ENCODE peak calls at places on chromosome 9, in four cellular contexts. P is aorta; G is effector memory CD4-positive, alpha-beta T cell; O is left lung. B is an unnamed sample.

GRCh38 chr9:98357921-98358535 is 102.6 kb upstream of the TBC1D2 start:
- DNase-seq in P (no peak), G (no peak), O (no peak), B (no peak)

GRCh38 chr9:137162505-137163100 is 7.2 kb downstream of the LRRC26 start:
- DNase-seq in P (no peak), G (no peak), O (no peak), B (no peak)

GRCh38 chr9:130034570-130034969 is 8.4 kb downstream of the FNBP1 start:
- DNase-seq in P (no peak), G (no peak), O (no peak), B (no peak)

GRCh38 chr9:136853596-136854112 is 1.5 kb downstream of the MAMDC4 start:
- DNase-seq in P (no peak), G (no peak), O (no peak), B (peak)

GRCh38 chr9:88745281-88746001 is 210.5 kb downstream of the NXNL2 start:
- DNase-seq in P (no peak), G (no peak), O (no peak), B (no peak)

GRCh38 chr9:36559036-36559695 is 13.5 kb upstream of the MELK start:
- DNase-seq in P (peak), G (no peak), O (no peak), B (no peak)

GRCh38 chr9:21993893-21994525 is at the start of gene CDKN2A:
- DNase-seq in P (peak), G (peak), O (peak), B (peak)

GRCh38 chr9:93129286-93129685 is 4.8 kb downstream of the NINJ1 start:
- DNase-seq in P (peak), G (no peak), O (peak), B (peak)

GRCh38 chr9:131709741-131710499 is 30.0 kb downstream of the RAPGEF1 start:
- DNase-seq in P (no peak), G (peak), O (no peak), B (no peak)

GRCh38 chr9:136695435-136695895 is 8.2 kb upstream of the AGPAT2 start:
- DNase-seq in P (no peak), G (no peak), O (peak), B (peak)

GRCh38 chr9:79080536-79080935 is 491.2 kb upstream of the TLE4 start:
- DNase-seq in P (no peak), G (no peak), O (no peak), B (no peak)

GRCh38 chr9:131421691-131422090 is 27.8 kb downstream of the PRRC2B start:
- DNase-seq in P (peak), G (no peak), O (no peak), B (no peak)

GRCh38 chr9:114606068-114606467 is 5.0 kb upstream of the TMEM268 start:
- DNase-seq in P (no peak), G (no peak), O (no peak), B (no peak)

GRCh38 chr9:78707080-78707479 is 410.2 kb downstream of the PSAT1 start:
- DNase-seq in P (no peak), G (no peak), O (no peak), B (no peak)

GRCh38 chr9:12698293-12698692 is 5.1 kb downstream of the TYRP1 start:
- DNase-seq in P (no peak), G (no peak), O (no peak), B (no peak)

GRCh38 chr9:74644015-74644414 is 146.9 kb downstream of the RORB start:
- DNase-seq in P (no peak), G (no peak), O (no peak), B (no peak)

GRCh38 chr9:125932012-125932411 is 184.8 kb downstream of the PBX3 start:
- DNase-seq in P (no peak), G (no peak), O (peak), B (no peak)

GRCh38 chr9:23551171-23551795 is 274.8 kb downstream of the ELAVL2 start:
- DNase-seq in P (no peak), G (no peak), O (no peak), B (no peak)

GRCh38 chr9:98808411-98808815 is 943 bp downstream of the GALNT12 start:
- DNase-seq in P (no peak), G (no peak), O (peak), B (no peak)

DNA sequence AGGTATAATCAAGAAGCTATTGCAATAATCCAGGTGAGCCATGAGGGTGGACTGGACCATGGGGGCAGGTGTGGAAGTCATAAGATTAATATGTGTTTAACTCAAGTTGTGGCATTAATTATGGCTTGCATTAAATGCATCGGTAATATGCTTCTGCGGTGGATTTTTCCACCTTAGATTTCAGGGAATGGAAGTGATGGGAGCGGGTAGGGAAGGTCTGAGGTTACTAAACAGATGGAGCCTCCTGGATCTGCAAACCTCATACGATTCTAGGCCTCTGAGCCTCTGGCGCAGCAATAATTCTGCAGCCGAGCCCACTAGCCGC is 286 bp upstream of the ZNF483 start:
- DNase-seq in P (no peak), G (no peak), O (no peak), B (no peak)
- H3K4me3 ChIP-seq in P (peak), G (peak), O (peak), B (peak)

GRCh38 chr9:20199111-20199510 is 410.3 kb upstream of the SLC24A2 start:
- DNase-seq in P (no peak), G (no peak), O (no peak), B (no peak)

GRCh38 chr9:20200900-20201495 is 412.2 kb upstream of the SLC24A2 start:
- DNase-seq in P (no peak), G (no peak), O (no peak), B (no peak)

DNA sequence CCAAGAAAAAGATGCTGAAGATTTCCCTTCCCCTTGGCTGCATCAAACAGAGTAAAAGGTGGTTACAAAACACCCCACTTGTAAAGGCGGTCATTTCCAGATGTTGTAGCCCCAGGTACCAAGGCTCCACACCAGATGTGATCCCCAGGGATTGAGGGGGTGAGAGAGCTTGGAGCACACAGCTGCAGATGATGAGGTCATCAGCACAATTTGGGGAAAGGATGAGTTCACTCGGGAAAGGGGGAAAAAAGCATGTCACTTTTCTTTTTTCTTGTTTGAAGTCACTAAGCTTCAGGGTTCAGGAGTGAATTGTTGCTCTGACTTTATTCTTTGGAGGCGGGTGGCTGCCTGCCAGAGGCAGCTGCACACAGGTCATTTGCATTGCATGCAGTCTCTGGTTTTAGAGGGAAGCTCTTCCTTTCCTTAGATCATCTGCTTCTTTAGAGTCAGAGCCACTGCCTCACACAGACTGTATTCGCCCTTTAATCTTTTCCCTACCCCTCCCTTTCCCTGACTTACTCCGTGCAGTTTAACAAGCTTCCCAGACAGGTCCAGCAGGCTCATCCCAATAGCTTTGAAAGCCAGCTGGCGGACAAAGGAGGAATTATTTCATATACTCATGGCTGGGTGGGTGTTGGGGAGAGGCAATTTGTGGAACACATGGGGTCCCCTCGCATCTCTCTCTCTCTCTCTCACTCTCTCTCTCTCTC is 409.3 kb upstream of the SLC24A2 start:
- DNase-seq in P (no peak), G (no peak), O (no peak), B (no peak)
- H3K4me3 ChIP-seq in P (no peak), G (no peak), O (no peak), B (no peak)

GRCh38 chr9:134992755-134993124 is 75.0 kb upstream of the FCN1 start:
- DNase-seq in P (peak), G (no peak), O (peak), B (no peak)
- H3K4me3 ChIP-seq in P (no peak), G (no peak), O (no peak), B (no peak)

GRCh38 chr9:128124873-128125574 is 2.5 kb downstream of the PTGES2 start:
- DNase-seq in P (peak), G (no peak), O (peak), B (peak)
- H3K4me3 ChIP-seq in P (no peak), G (no peak), O (no peak), B (no peak)

GRCh38 chr9:3177921-3178320 is 334.0 kb upstream of the PUM3 start:
- DNase-seq in P (no peak), G (no peak), O (no peak), B (no peak)

GRCh38 chr9:3177362-3177761 is 333.5 kb upstream of the PUM3 start:
- DNase-seq in P (no peak), G (no peak), O (no peak), B (no peak)

GRCh38 chr9:3179716-3180115 is 335.8 kb upstream of the PUM3 start:
- DNase-seq in P (no peak), G (no peak), O (no peak), B (no peak)

GRCh38 chr9:3181049-3181953 is 337.4 kb upstream of the PUM3 start:
- DNase-seq in P (no peak), G (no peak), O (peak), B (no peak)

GRCh38 chr9:3180696-3181048 is 336.8 kb upstream of the PUM3 start:
- DNase-seq in P (no peak), G (no peak), O (no peak), B (no peak)
- H3K4me3 ChIP-seq in P (no peak), G (no peak), O (no peak), B (no peak)

GRCh38 chr9:91837982-91838731 is 111.9 kb downstream of the ROR2 start:
- DNase-seq in P (peak), G (no peak), O (peak), B (peak)
- H3K4me3 ChIP-seq in P (no peak), G (no peak), O (no peak), B (peak)

DNA sequence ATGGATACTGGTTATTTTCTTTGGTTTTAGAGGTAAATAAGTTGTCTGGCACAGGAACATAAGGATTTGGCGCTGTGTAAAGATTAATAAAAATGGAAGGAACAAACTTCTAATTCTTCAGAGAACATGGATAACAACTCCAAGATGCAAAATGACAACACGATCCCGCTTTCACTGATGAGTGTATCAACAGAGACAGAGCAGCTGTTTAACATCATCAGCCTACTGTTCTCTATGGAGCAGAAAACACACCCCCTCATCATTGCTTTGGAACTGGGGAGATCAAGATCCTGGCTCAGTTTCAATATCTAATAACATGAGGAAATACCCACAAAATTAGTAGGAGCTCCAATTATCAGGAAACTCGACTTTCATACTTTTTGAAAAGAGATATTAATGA is 8.2 kb upstream of the GAS1 start:
- DNase-seq in P (no peak), G (no peak), O (no peak), B (no peak)
- H3K4me3 ChIP-seq in P (no peak), G (no peak), O (no peak), B (no peak)

GRCh38 chr9:5863092-5863746 is 27.5 kb upstream of the MLANA start:
- DNase-seq in P (no peak), G (no peak), O (no peak), B (no peak)

GRCh38 chr9:5868235-5868634 is 22.5 kb upstream of the MLANA start:
- DNase-seq in P (no peak), G (no peak), O (no peak), B (no peak)

GRCh38 chr9:5866276-5866675 is 24.4 kb upstream of the MLANA start:
- DNase-seq in P (no peak), G (no peak), O (no peak), B (no peak)

GRCh38 chr9:5866685-5867084 is 24.0 kb upstream of the MLANA start:
- DNase-seq in P (no peak), G (no peak), O (no peak), B (no peak)

GRCh38 chr9:5864446-5864845 is 26.2 kb upstream of the MLANA start:
- DNase-seq in P (no peak), G (no peak), O (no peak), B (no peak)
- H3K4me3 ChIP-seq in P (no peak), G (no peak), O (no peak), B (no peak)